ENCODE peak calls at places on chromosomes 3 and 15, in eight cellular contexts. K is RWPE1; U is mammary epithelial cell; B is CD4-positive, alpha-beta T cell; Q is uterus; M is upper lobe of left lung; H is IMR-90; W is heart right ventricle. L is an unnamed sample.
A peak's percentile ranks its signal among the peaks of the same experiment; 100 is the strongest.

GRCh38 chr3:86793786-86794185 is 197.2 kb downstream of the VGLL3 start:
- DNase-seq in H (peak; percentile 97), Q (peak; percentile 42), U (peak; percentile 86), W (no peak), K (peak; percentile 32), M (no peak), B (no peak), L (no peak)

GRCh38 chr3:49867400-49867799 is 2.3 kb downstream of the CAMKV start:
- DNase-seq in U (no peak), Q (no peak), K (no peak), B (no peak), H (no peak), M (no peak), W (no peak), L (no peak)

GRCh38 chr15:98442379-98442833 is 205.9 kb upstream of the IGF1R start:
- DNase-seq in W (no peak), B (peak; percentile 54), Q (peak; percentile 55), M (no peak), H (peak; percentile 82), U (peak; percentile 86), K (peak; percentile 85), L (peak; percentile 69)

GRCh38 chr3:11548721-11549131 is 95.0 kb downstream of the VGLL4 start:
- DNase-seq in B (no peak), U (no peak), W (no peak), M (no peak), H (peak; percentile 73), Q (peak; percentile 66), K (no peak), L (no peak)

GRCh38 chr15:49860101-49860500 is 239.3 kb downstream of the DTWD1 start:
- DNase-seq in B (no peak), K (no peak), H (peak; percentile 87), Q (no peak), U (peak; percentile 80), W (no peak), M (no peak), L (no peak)

GRCh38 chr3:147760998-147761397 is 351.8 kb downstream of the ZIC1 start:
- DNase-seq in W (no peak), M (no peak), B (no peak), K (no peak), H (no peak), U (no peak), Q (no peak), L (no peak)

GRCh38 chr15:98562361-98562791 is 86.0 kb upstream of the IGF1R start:
- DNase-seq in Q (no peak), B (no peak), M (peak; percentile 50), W (no peak), U (peak; percentile 85), K (peak; percentile 90), H (no peak), L (no peak)

GRCh38 chr3:58167431-58168351 is 43.1 kb downstream of the DNASE1L3 start:
- DNase-seq in M (peak; percentile 48), Q (peak; percentile 69), K (peak; percentile 30), W (peak; percentile 79), U (no peak), H (peak; percentile 65), B (peak; percentile 40), L (peak; percentile 73)

GRCh38 chr3:14145670-14146380 is 21.0 kb downstream of the TMEM43 start:
- DNase-seq in Q (no peak), B (no peak), M (no peak), W (no peak), H (no peak), U (no peak), K (no peak), L (peak; percentile 31)

GRCh38 chr15:46442901-46443590 is 808.2 kb downstream of the SQOR start:
- DNase-seq in H (no peak), B (no peak), K (no peak), M (no peak), Q (no peak), W (no peak), U (no peak), L (no peak)

GRCh38 chr15:41438206-41438605 is 21.3 kb downstream of the RTF1 start:
- DNase-seq in Q (no peak), K (no peak), H (peak; percentile 44), B (no peak), U (no peak), W (no peak), M (no peak), L (no peak)

GRCh38 chr15:40957581-40958051 is 4.3 kb downstream of the CHAC1 start:
- DNase-seq in W (peak; percentile 73), M (no peak), K (no peak), B (no peak), H (no peak), U (no peak), Q (no peak), L (no peak)

DNA sequence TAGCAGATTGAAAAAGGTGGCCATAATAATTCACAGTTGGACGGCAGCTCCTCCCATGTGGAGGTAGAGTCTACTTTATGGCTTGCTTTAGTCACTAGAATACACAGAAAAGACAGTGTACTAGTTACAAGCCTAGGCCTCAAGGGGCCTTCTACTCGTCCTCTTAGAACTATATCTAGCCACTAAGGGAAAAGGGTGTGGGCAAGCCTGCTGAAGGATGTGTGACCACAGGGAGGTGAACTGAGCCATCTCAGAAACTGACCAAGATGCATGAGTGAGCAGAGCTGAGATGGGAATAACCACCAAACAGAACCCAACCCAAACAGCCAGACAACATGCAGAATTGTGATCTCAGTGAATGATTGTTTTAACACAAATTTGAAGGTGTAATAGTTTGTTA is 335.6 kb upstream of the LMCD1 start:
- DNase-seq in Q (no peak), W (no peak), B (no peak), K (no peak), H (no peak), U (no peak), M (no peak), L (no peak)
- TF ChIP-seq CTCF in Q (no peak), W (no peak), B (no peak), K (no peak), H (no peak), U (no peak), M (no peak), L (no peak)

GRCh38 chr3:31531992-31532586 is 636 bp upstream of the STT3B start:
- DNase-seq in H (peak; percentile 98), B (peak; percentile 99), W (peak; percentile 99), K (peak; percentile 96), Q (peak; percentile 99), M (peak; percentile 99), U (peak; percentile 98), L (peak; percentile 98)

GRCh38 chr3:31530039-31530983 is 2.4 kb upstream of the STT3B start:
- DNase-seq in Q (no peak), K (no peak), U (no peak), W (no peak), H (no peak), M (no peak), B (no peak), L (no peak)

GRCh38 chr3:31532587-31533168 is at the start of gene STT3B:
- DNase-seq in H (peak; percentile 75), B (peak; percentile 80), U (peak; percentile 88), M (peak; percentile 95), K (peak; percentile 48), W (peak; percentile 80), Q (peak; percentile 68), L (no peak)

GRCh38 chr3:31533169-31533870 is 595 bp downstream of the STT3B start:
- DNase-seq in U (peak; percentile 43), H (peak; percentile 1), B (peak; percentile 62), M (peak; percentile 95), K (peak; percentile 33), Q (peak; percentile 57), W (peak; percentile 54), L (peak; percentile 71)

DNA sequence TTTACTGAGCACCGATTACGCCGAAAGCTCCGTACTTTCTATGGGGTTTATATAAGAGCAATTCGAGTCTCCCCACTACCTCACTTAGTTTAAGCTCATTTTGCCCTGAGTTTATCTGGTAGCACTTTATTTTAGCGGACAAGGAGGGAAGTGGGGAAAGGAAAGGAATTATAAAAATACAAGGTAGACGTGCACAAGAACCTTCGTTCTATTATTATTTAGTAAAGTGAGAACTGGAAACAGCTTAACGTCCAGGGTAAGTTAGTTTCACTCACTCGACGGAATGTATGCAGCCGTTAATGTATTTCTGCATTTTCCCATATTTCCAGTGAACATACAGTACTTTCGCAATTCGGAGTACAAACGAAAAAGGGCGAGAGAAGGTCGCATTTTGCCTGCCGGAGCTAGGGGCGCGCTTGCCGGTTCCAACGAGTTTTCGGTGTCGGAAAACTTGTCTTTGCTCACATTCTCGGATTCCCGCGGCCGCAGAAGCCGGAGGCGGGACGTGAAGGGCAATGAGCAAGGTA is 1.2 kb upstream of the STT3B start:
- DNase-seq in W (no peak), U (no peak), M (no peak), K (no peak), H (peak; percentile 12), B (no peak), Q (no peak), L (no peak)
- TF ChIP-seq CTCF in W (no peak), U (no peak), M (peak; percentile 12), K (peak; percentile 27), H (no peak), B (no peak), Q (no peak), L (no peak)

GRCh38 chr3:36944012-36944640 is 728 bp downstream of the TRANK1 start:
- DNase-seq in B (peak; percentile 18), K (peak; percentile 40), Q (peak; percentile 56), U (peak; percentile 54), W (peak; percentile 46), H (peak; percentile 59), M (no peak), L (peak; percentile 79)
- TF ChIP-seq CTCF in B (no peak), K (no peak), Q (no peak), U (no peak), W (no peak), H (peak; percentile 13), M (no peak), L (no peak)

GRCh38 chr3:28334552-28334951 is 14.0 kb upstream of the ZCWPW2 start:
- DNase-seq in H (peak; percentile 4), B (no peak), M (no peak), U (no peak), Q (no peak), K (no peak), W (no peak), L (no peak)
- TF ChIP-seq CTCF in H (peak; percentile 27), B (peak; percentile 39), M (no peak), U (no peak), Q (peak; percentile 12), K (peak; percentile 41), W (no peak), L (no peak)

DNA sequence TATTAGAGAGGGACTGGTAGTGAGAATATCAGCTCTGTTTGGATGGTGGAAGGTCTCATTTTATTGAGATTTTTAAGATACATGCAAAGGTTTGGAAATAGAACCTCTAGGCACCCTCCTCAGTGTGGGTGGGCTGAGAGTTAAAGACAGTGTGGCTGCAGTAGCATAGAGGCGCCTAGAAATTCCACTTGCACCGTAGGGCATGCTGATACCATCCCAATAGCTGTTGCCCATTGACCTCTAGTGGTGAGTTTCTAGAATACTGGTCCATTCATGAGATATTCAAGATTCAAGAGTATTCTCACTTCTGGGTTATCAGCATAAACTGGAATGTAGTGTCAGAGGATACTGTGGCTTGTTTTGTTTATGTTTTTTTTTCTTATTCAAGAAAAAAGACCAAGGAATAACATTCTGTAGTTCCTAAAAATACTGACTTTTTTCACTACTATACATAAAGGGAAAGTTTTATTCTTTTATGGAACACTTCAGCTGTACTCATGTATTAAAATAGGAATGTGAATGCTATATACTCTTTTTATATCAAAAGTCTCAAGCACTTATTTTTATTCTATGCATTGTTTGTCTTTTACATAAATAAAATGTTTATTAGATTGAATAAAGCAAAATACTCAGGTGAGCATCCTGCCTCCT is 87.2 kb downstream of the TGFBR2 start:
- DNase-seq in U (peak; percentile 41), B (peak; percentile 35), K (peak; percentile 48), M (no peak), W (peak; percentile 59), Q (peak; percentile 54), H (peak; percentile 77), L (no peak)
- TF ChIP-seq CTCF in U (peak; percentile 74), B (peak; percentile 90), K (peak; percentile 77), M (peak; percentile 86), W (peak; percentile 90), Q (peak; percentile 77), H (peak; percentile 92), L (peak; percentile 73)

GRCh38 chr3:17473761-17474160 is 268.7 kb downstream of the TBC1D5 start:
- DNase-seq in K (peak; percentile 3), H (peak; percentile 23), M (no peak), U (no peak), W (no peak), Q (no peak), B (no peak), L (no peak)
- TF ChIP-seq CTCF in K (peak; percentile 10), H (peak; percentile 41), M (no peak), U (peak; percentile 19), W (peak; percentile 23), Q (no peak), B (no peak), L (peak; percentile 25)